ENCODE peak calls at places on chromosomes 7 and 10, in five cellular contexts. One of them, this sample, is unnamed.

GRCh38 chr7:43954524-43955228 is 28.4 kb downstream of the UBE2D4 start:
- DNase-seq in cardiac muscle cell: peak
- DNase-seq in fibroblast of mammary gland: peak
- DNase-seq in GM06990: no peak
- DNase-seq in PC-9: peak
- DNase-seq in this sample: peak

GRCh38 chr7:83466956-83467355 is 182.0 kb downstream of the SEMA3E start:
- DNase-seq in GM06990: no peak
- DNase-seq in PC-9: no peak
- DNase-seq in fibroblast of mammary gland: no peak
- DNase-seq in cardiac muscle cell: no peak
- DNase-seq in this sample: no peak

GRCh38 chr7:158945514-158945913 is 89.2 kb downstream of the DYNC2I1 start:
- DNase-seq in PC-9: no peak
- DNase-seq in GM06990: no peak
- DNase-seq in cardiac muscle cell: no peak
- DNase-seq in fibroblast of mammary gland: no peak
- DNase-seq in this sample: no peak

GRCh38 chr10:25818751-25819150 is 115.3 kb upstream of the MYO3A start:
- DNase-seq in cardiac muscle cell: peak
- DNase-seq in PC-9: no peak
- DNase-seq in GM06990: no peak
- DNase-seq in fibroblast of mammary gland: no peak
- DNase-seq in this sample: no peak

GRCh38 chr10:91354166-91354565 is 56.0 kb upstream of the HECTD2 start:
- DNase-seq in cardiac muscle cell: no peak
- DNase-seq in fibroblast of mammary gland: no peak
- DNase-seq in GM06990: no peak
- DNase-seq in PC-9: no peak
- DNase-seq in this sample: no peak

GRCh38 chr10:112810651-112811215 is 139.3 kb upstream of the TCF7L2 start:
- DNase-seq in fibroblast of mammary gland: no peak
- DNase-seq in cardiac muscle cell: no peak
- DNase-seq in PC-9: peak
- DNase-seq in GM06990: no peak
- DNase-seq in this sample: no peak

GRCh38 chr10:36592964-36593363 is 532.4 kb upstream of the ANKRD30A start:
- DNase-seq in fibroblast of mammary gland: no peak
- DNase-seq in GM06990: no peak
- DNase-seq in cardiac muscle cell: no peak
- DNase-seq in PC-9: no peak
- DNase-seq in this sample: no peak

GRCh38 chr10:95332666-95333249 is 42.0 kb upstream of the PDLIM1 start:
- DNase-seq in fibroblast of mammary gland: no peak
- DNase-seq in PC-9: no peak
- DNase-seq in cardiac muscle cell: no peak
- DNase-seq in GM06990: no peak
- DNase-seq in this sample: no peak

GRCh38 chr10:32995751-32996150 is 37.7 kb upstream of the ITGB1 start:
- DNase-seq in GM06990: no peak
- DNase-seq in fibroblast of mammary gland: no peak
- DNase-seq in PC-9: no peak
- DNase-seq in cardiac muscle cell: no peak
- DNase-seq in this sample: peak

GRCh38 chr7:2010101-2010500 is 222.6 kb downstream of the MAD1L1 start:
- DNase-seq in GM06990: no peak
- DNase-seq in PC-9: no peak
- DNase-seq in fibroblast of mammary gland: no peak
- DNase-seq in cardiac muscle cell: no peak
- DNase-seq in this sample: no peak

GRCh38 chr10:44956717-44957706 is 2.6 kb upstream of the RASSF4 start:
- DNase-seq in cardiac muscle cell: no peak
- DNase-seq in PC-9: no peak
- DNase-seq in fibroblast of mammary gland: no peak
- DNase-seq in GM06990: no peak
- DNase-seq in this sample: no peak

GRCh38 chr7:17690030-17690429 is 250.3 kb downstream of the SNX13 start:
- DNase-seq in cardiac muscle cell: no peak
- DNase-seq in fibroblast of mammary gland: peak
- DNase-seq in GM06990: no peak
- DNase-seq in PC-9: peak
- DNase-seq in this sample: peak

DNA sequence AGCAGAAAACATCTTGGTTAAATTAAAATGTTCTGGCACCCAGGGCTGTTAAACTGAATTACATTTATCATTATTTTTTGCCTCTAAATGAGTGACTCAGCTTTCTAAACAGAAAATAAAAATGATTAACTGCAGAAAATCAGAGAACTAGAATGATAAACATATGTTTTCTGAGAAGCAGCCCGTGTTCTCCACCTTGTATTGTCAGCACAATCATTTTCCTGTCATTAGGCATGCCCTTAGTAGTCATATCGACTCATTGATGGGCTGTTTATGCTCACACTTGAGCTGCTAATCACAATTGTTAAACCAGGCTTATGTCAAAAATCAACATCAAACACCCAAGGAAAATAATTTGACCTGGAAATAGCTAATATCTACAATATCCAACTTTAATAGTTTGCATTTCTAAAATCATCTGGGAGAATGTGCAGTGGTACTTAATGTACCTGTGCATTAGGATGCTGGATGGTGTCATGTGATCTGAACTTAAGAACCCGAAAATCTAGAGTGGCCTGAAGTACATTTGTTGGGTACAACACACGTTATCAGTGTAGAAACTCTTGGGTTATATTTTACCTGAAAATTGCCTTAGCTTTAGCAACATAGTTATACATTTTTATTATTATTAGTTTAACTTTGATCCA is 2.3 kb downstream of the MDFIC start:
- DNase-seq in PC-9: no peak
- DNase-seq in cardiac muscle cell: no peak
- DNase-seq in fibroblast of mammary gland: peak
- DNase-seq in GM06990: no peak
- DNase-seq in this sample: no peak
- H3K4me3 ChIP-seq in PC-9: peak
- H3K4me3 ChIP-seq in cardiac muscle cell: no peak
- H3K4me3 ChIP-seq in fibroblast of mammary gland: peak
- H3K4me3 ChIP-seq in GM06990: peak
- H3K4me3 ChIP-seq in this sample: peak

DNA sequence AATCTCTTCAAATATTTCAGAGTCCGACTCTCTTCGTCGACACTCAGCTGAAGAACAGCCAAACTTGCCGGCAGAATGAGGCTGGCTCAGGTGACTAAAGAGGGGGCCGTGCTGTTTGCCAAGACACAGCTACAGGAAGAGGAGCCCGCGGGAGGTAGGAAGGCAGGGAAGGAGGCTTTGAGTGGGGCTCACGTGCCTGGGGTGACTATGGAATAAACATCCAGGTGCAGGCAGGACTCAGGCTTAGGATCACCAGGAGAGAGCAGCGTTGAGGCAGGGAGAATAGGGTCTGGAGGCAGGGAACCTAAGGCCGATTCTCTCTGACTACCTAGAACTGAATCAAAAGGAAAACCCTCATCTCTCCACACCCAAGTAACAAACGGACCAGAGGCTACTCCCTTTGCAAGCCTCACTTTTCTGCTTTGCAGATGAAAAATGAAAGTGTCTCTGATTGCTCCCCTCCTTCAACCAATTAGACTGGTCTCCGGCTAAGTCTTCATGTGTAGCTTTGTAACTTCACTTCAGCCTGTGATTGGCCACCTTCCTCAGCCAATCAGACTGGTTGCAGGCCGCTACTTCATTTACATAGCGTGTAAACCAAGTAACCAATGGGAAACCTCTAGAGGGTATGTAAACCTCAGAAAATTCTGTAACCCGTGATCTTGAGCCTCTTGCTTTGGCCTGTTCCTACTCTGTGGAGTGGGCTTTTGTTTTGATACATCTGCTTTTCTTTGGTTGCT is 19.7 kb upstream of the BNIP3 start:
- DNase-seq in cardiac muscle cell: no peak
- DNase-seq in GM06990: no peak
- DNase-seq in PC-9: no peak
- DNase-seq in fibroblast of mammary gland: peak
- DNase-seq in this sample: peak
- TF ChIP-seq CTCF in cardiac muscle cell: peak
- TF ChIP-seq CTCF in GM06990: no peak
- TF ChIP-seq CTCF in PC-9: no peak
- TF ChIP-seq CTCF in fibroblast of mammary gland: peak
- TF ChIP-seq CTCF in this sample: peak

GRCh38 chr10:58756126-58756525 is 243.5 kb downstream of the BICC1 start:
- DNase-seq in cardiac muscle cell: no peak
- DNase-seq in GM06990: no peak
- DNase-seq in PC-9: no peak
- DNase-seq in fibroblast of mammary gland: peak
- DNase-seq in this sample: peak
- H3K4me3 ChIP-seq in cardiac muscle cell: no peak
- H3K4me3 ChIP-seq in GM06990: no peak
- H3K4me3 ChIP-seq in PC-9: peak
- H3K4me3 ChIP-seq in fibroblast of mammary gland: peak
- H3K4me3 ChIP-seq in this sample: peak

GRCh38 chr7:149816794-149817193 is 21.4 kb upstream of the ZNF862 start:
- DNase-seq in PC-9: no peak
- DNase-seq in fibroblast of mammary gland: no peak
- DNase-seq in GM06990: no peak
- DNase-seq in cardiac muscle cell: no peak
- DNase-seq in this sample: no peak
- TF ChIP-seq CTCF in PC-9: no peak
- TF ChIP-seq CTCF in fibroblast of mammary gland: no peak
- TF ChIP-seq CTCF in GM06990: no peak
- TF ChIP-seq CTCF in cardiac muscle cell: no peak
- TF ChIP-seq CTCF in this sample: no peak

GRCh38 chr7:148699024-148699771 is 495 bp downstream of the CUL1 start:
- DNase-seq in fibroblast of mammary gland: peak
- DNase-seq in GM06990: peak
- DNase-seq in PC-9: peak
- DNase-seq in cardiac muscle cell: peak
- DNase-seq in this sample: peak

GRCh38 chr7:148699772-148700629 is 1.3 kb downstream of the CUL1 start:
- DNase-seq in GM06990: no peak
- DNase-seq in fibroblast of mammary gland: peak
- DNase-seq in PC-9: peak
- DNase-seq in cardiac muscle cell: peak
- DNase-seq in this sample: peak

GRCh38 chr7:148700693-148701092 is 2.0 kb downstream of the CUL1 start:
- DNase-seq in GM06990: no peak
- DNase-seq in cardiac muscle cell: peak
- DNase-seq in fibroblast of mammary gland: peak
- DNase-seq in PC-9: peak
- DNase-seq in this sample: peak

GRCh38 chr7:148702876-148703670 is 4.4 kb downstream of the CUL1 start:
- DNase-seq in fibroblast of mammary gland: peak
- DNase-seq in GM06990: no peak
- DNase-seq in PC-9: peak
- DNase-seq in cardiac muscle cell: no peak
- DNase-seq in this sample: no peak

GRCh38 chr7:148701414-148701813 is 2.7 kb downstream of the CUL1 start:
- DNase-seq in GM06990: no peak
- DNase-seq in cardiac muscle cell: no peak
- DNase-seq in fibroblast of mammary gland: peak
- DNase-seq in PC-9: no peak
- DNase-seq in this sample: peak
- H3K4me3 ChIP-seq in GM06990: no peak
- H3K4me3 ChIP-seq in cardiac muscle cell: no peak
- H3K4me3 ChIP-seq in fibroblast of mammary gland: no peak
- H3K4me3 ChIP-seq in PC-9: peak
- H3K4me3 ChIP-seq in this sample: peak